ENCODE peak calls at places on chromosomes 7 and 10, in seven cellular contexts. J is H1, Y is trophoblast cell, N is H9, A is neuronal stem cell, O is IMR-90, C is mesenchymal stem cell. H is an unnamed sample.

GRCh38 chr10:127012071-127012768 is 107.0 kb downstream of the DOCK1 start:
- DNase-seq in Y (no peak), A (no peak), N (no peak), C (no peak), J (no peak), O (no peak), H (peak)

GRCh38 chr10:54722075-54722474 is 79.0 kb downstream of the PCDH15 start:
- DNase-seq in A (no peak), J (no peak), N (no peak), C (no peak), O (no peak), Y (no peak), H (no peak)

GRCh38 chr10:31749981-31750850 is 178.4 kb downstream of the ARHGAP12 start:
- DNase-seq in J (no peak), N (no peak), O (no peak), A (no peak), C (peak), Y (no peak), H (no peak)

GRCh38 chr7:10802526-10802925 is 171.1 kb upstream of the PHF14 start:
- DNase-seq in A (no peak), C (peak), N (no peak), Y (no peak), J (no peak), O (peak), H (peak)

GRCh38 chr7:6385110-6385792 is 62.5 kb downstream of the DAGLB start:
- DNase-seq in O (peak), C (peak), N (no peak), A (no peak), J (no peak), Y (peak), H (peak)

GRCh38 chr7:123770378-123770777 is 21.6 kb upstream of the WASL start:
- DNase-seq in A (no peak), Y (peak), C (peak), J (no peak), O (no peak), N (no peak), H (no peak)

GRCh38 chr10:49488056-49488455 is 50.9 kb downstream of the ERCC6 start:
- DNase-seq in N (no peak), A (no peak), O (no peak), Y (no peak), J (no peak), C (no peak), H (no peak)

GRCh38 chr10:22316286-22317120 is at the start of gene COMMD3:
- DNase-seq in J (peak), A (peak), Y (peak), O (peak), C (peak), N (peak), H (peak)

GRCh38 chr7:37342665-37343471 is 105.8 kb downstream of the ELMO1 start:
- DNase-seq in C (no peak), N (no peak), O (no peak), A (no peak), Y (no peak), J (no peak), H (no peak)

GRCh38 chr7:44638611-44639557 is 32.5 kb downstream of the OGDH start:
- DNase-seq in J (peak), N (peak), C (peak), O (peak), Y (no peak), A (no peak), H (peak)

GRCh38 chr7:87001214-87001613 is 58.2 kb downstream of the ELAPOR2 start:
- DNase-seq in J (no peak), N (no peak), A (no peak), Y (peak), O (no peak), C (peak), H (no peak)

GRCh38 chr10:77253665-77254064 is 383.9 kb downstream of the KCNMA1 start:
- DNase-seq in Y (no peak), J (no peak), A (no peak), N (no peak), O (no peak), C (no peak), H (no peak)

GRCh38 chr10:30420774-30421173 is 13.2 kb upstream of the MAP3K8 start:
- DNase-seq in C (no peak), J (no peak), Y (no peak), O (no peak), A (no peak), N (no peak), H (no peak)
- H2BK120ac ChIP-seq in C (no peak), J (no peak), Y (no peak), O (no peak), A (no peak), N (no peak), H (no peak)

GRCh38 chr10:133355991-133356390 is 1.8 kb downstream of the FUOM start:
- DNase-seq in A (no peak), N (no peak), J (no peak), O (no peak), Y (no peak), C (no peak), H (no peak)
- H2BK120ac ChIP-seq in A (no peak), N (no peak), J (no peak), O (no peak), Y (no peak), C (no peak), H (no peak)

GRCh38 chr7:138468244-138469123 is 8.4 kb downstream of the TRIM24 start:
- DNase-seq in C (no peak), J (no peak), N (no peak), Y (no peak), O (peak), A (no peak), H (no peak)

GRCh38 chr7:138470586-138471157 is 10.6 kb downstream of the TRIM24 start:
- DNase-seq in Y (no peak), A (no peak), J (no peak), O (no peak), N (no peak), C (no peak), H (no peak)

GRCh38 chr7:138475377-138475776 is 15.3 kb downstream of the TRIM24 start:
- DNase-seq in N (no peak), O (no peak), C (no peak), Y (no peak), J (no peak), A (no peak), H (no peak)

GRCh38 chr7:138477081-138477578 is 17.1 kb downstream of the TRIM24 start:
- DNase-seq in C (no peak), J (no peak), O (no peak), A (no peak), N (no peak), Y (no peak), H (no peak)

DNA sequence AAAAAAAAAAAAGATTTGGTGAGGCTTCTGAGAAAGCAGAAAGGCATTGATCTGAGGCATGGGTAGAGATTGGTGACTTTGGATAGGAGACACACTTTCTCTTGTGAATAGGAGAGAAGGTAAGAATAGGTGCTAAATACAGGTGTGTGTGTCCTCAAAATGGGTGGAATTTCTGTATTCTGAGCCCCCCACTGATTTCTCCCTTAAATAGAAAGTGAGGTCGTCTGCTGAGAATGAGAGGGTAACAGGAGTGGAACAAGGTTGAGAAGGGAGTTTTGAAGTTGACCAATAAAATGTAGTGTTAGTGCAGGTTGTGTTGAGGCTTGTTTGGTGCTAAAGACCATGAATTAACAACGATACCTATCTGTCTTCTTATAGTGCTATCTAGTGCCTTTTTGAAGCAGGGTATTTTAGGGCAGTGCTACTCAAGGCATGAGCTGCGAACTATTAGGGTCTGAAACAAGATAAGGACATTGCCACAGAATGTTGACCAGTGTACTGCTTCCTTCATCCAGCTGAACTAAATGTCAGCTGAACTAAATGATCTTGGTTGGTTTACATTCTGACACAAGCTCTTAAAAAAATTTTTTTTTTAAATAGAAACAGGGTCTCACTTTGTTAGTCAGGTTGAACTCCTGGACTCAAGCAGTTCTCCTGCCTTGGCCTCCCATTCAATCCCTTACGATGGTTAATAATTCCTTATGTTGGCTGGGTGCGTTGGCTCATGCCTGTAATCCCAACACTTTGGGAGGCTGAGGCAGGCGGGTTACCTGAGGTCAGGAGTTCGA is 12.4 kb downstream of the TRIM24 start:
- DNase-seq in C (no peak), A (no peak), O (no peak), Y (no peak), N (no peak), J (no peak), H (peak)
- H2BK120ac ChIP-seq in C (no peak), A (no peak), O (no peak), Y (no peak), N (no peak), J (no peak), H (no peak)

GRCh38 chr7:1257863-1258262 is 25.2 kb downstream of the UNCX start:
- DNase-seq in Y (no peak), C (no peak), O (no peak), N (no peak), J (no peak), A (no peak), H (no peak)
- H2BK120ac ChIP-seq in Y (no peak), C (no peak), O (no peak), N (no peak), J (no peak), A (no peak), H (no peak)

GRCh38 chr7:15967551-15967950 is 281.1 kb upstream of the MEOX2 start:
- DNase-seq in Y (no peak), J (no peak), N (no peak), A (no peak), O (no peak), C (no peak), H (no peak)
- H2BK120ac ChIP-seq in Y (no peak), J (no peak), N (no peak), A (no peak), O (no peak), C (no peak), H (no peak)

DNA sequence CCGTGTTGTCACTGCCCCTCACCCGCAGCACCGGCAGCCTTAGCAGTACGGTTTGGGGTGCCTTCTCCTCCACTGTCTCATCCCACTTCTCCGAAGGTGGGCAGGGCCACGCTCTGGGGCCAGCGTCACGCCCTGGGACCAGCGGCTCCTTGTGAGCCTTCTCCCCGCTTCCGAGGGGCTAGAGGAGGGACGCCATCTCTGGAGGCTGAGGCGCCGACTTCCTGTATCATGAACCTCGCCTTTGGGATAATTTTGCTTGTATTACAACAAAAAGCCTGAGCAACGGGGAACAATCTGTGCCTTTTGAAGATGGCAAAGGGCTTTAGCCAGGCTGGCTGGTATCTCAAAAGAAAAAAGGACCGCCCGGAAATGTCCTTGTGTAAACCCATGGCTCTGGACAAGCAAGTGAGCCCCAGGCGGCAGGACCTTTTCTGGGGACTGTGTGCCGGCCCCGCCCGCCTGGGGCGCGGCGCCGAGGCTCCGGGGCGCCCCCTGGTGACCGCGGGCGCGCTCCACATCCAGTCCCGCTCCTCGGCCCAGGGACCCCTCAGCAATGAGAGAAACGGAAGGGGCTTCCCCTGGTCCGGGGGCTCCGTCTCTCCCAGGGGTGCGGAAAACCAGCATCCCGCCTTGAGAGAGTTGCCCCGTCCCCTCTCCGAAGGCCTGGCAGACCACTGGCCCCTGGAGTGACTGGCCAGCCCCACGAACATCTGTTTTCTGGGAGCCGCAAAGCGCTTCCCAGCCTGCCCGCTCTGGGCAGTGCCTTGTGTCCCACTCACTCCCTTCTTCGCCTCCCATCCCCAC is 3.8 kb downstream of the DEPP1 start:
- DNase-seq in C (peak), A (peak), O (no peak), N (peak), Y (peak), J (peak), H (peak)
- H2BK120ac ChIP-seq in C (peak), A (no peak), O (peak), N (no peak), Y (peak), J (no peak), H (no peak)

GRCh38 chr10:71633935-71634334 is 85.6 kb downstream of the C10orf105 start:
- DNase-seq in O (no peak), C (no peak), N (no peak), Y (no peak), J (no peak), A (no peak), H (peak)
- H2BK120ac ChIP-seq in O (no peak), C (no peak), N (no peak), Y (no peak), J (no peak), A (no peak), H (no peak)

DNA sequence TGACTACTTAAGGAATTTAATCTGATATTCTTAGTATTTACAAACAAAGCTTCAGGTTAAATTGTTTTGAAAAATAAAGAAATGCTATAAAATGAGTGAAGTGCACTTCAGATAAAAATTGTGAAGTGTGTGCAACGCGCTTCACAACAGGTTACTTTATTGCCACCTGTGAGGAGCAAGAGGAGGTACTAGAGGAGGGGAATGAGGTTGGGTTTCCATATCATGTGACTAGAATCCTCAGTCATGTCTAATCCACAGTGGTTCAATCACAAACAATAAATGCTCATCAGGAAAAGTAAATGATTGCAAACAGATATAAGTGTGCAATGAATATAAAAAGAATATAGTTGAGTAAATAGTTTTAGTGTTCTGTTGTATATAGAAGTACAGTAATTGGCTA is 34.5 kb upstream of the CD36 start:
- DNase-seq in Y (no peak), C (no peak), N (no peak), A (no peak), J (no peak), O (no peak), H (no peak)
- H2BK120ac ChIP-seq in Y (no peak), C (no peak), N (no peak), A (no peak), J (no peak), O (no peak), H (no peak)

DNA sequence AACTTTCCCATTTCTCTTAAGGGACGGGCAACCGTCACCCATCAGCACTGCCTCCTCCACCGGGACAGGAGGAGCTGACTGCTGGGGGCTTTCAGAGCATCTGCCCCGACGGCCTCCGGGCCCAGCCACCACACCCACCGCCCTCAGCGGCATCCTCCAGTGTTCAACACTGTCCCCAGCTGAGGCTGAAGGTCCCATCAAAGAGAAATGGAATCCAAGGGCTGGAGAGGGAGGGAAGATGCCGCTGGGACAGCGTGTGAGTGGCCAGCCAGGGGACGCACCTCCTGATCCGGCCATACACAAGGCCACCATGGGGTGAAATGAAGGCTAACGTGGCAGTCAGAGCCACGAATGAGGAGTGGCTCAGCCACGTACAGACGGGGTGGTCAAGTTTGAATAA is 153.6 kb upstream of the PPP2R2D start:
- DNase-seq in J (no peak), Y (no peak), C (no peak), A (no peak), N (no peak), O (no peak), H (no peak)
- H2BK120ac ChIP-seq in J (no peak), Y (no peak), C (no peak), A (no peak), N (no peak), O (no peak), H (no peak)

GRCh38 chr7:82444220-82445049 is 858 bp upstream of the CACNA2D1 start:
- DNase-seq in C (no peak), Y (no peak), A (peak), O (no peak), J (no peak), N (peak), H (peak)
- H2BK120ac ChIP-seq in C (no peak), Y (no peak), A (no peak), O (peak), J (no peak), N (no peak), H (peak)

H was measured in mesendoderm.